ENCODE peak calls at places on chromosomes 7 and 10, in seven cellular contexts. K, Z, H, I, P, T and V are unnamed samples. For H3K4me1, the result is how much of the 10 kb centered on the place peaks cover.

GRCh38 chr7:14551326-14551725 is 351.2 kb downstream of the DGKB start:
- DNase-seq in H (no peak), P (no peak), K (no peak), I (no peak), Z (no peak), T (no peak), V (no peak)

GRCh38 chr10:116766241-116767198 is 24.2 kb upstream of the HSPA12A start:
- DNase-seq in Z (no peak), I (no peak), K (peak), T (no peak), H (no peak), P (no peak), V (peak)

GRCh38 chr7:105653441-105654005 is 72.2 kb upstream of the EFCAB10 start:
- DNase-seq in P (no peak), Z (no peak), T (no peak), H (peak), K (no peak), I (no peak), V (no peak)

GRCh38 chr7:124152859-124153692 is 120.2 kb upstream of the TMEM229A start:
- DNase-seq in K (no peak), Z (no peak), H (peak), T (no peak), P (peak), I (no peak), V (no peak)

GRCh38 chr10:17683541-17683940 is 39.6 kb downstream of the STAM start:
- DNase-seq in Z (no peak), H (no peak), P (no peak), I (no peak), T (no peak), K (no peak), V (no peak)

GRCh38 chr7:120014920-120015465 is 258.0 kb upstream of the KCND2 start:
- DNase-seq in K (no peak), I (no peak), Z (no peak), P (peak), T (no peak), H (no peak), V (no peak)

GRCh38 chr10:43137701-43137970 is 609 bp upstream of the CSGALNACT2 start:
- DNase-seq in T (peak), I (peak), K (peak), Z (peak), P (peak), H (peak), V (peak)

GRCh38 chr10:89171996-89172395 is 35.1 kb downstream of the CH25H start:
- DNase-seq in Z (no peak), P (no peak), I (no peak), T (no peak), H (no peak), K (no peak), V (no peak)

GRCh38 chr10:81876253-81876731 is 1.3 kb downstream of the NRG3 start:
- DNase-seq in H (no peak), Z (no peak), T (no peak), K (peak), P (no peak), I (no peak), V (no peak)

GRCh38 chr7:90180011-90180585 is 25.8 kb downstream of the STEAP1 start:
- DNase-seq in P (peak), Z (no peak), I (no peak), K (no peak), T (no peak), H (no peak), V (no peak)

GRCh38 chr10:86357041-86357440 is 9.6 kb downstream of the GRID1 start:
- DNase-seq in Z (peak), P (no peak), I (no peak), H (peak), T (no peak), K (peak), V (no peak)

GRCh38 chr10:21523557-21524008 is 1.9 kb downstream of the SKIDA1 start:
- DNase-seq in K (no peak), T (peak), Z (no peak), P (no peak), H (no peak), I (no peak), V (peak)

GRCh38 chr10:86533328-86533727 is 11.7 kb upstream of the WAPL start:
- DNase-seq in Z (no peak), H (no peak), P (no peak), T (no peak), K (no peak), I (no peak), V (no peak)

GRCh38 chr10:78231327-78231726 is 197.7 kb downstream of the RPS24 start:
- DNase-seq in H (no peak), P (no peak), I (no peak), K (no peak), Z (no peak), T (no peak), V (no peak)

GRCh38 chr7:2258661-2259365 is 16.8 kb downstream of the NUDT1 start:
- DNase-seq in Z (no peak), T (no peak), P (no peak), I (no peak), H (no peak), K (peak), V (peak)

GRCh38 chr10:106713846-106714245 is 450.7 kb downstream of the SORCS1 start:
- DNase-seq in T (no peak), H (no peak), K (no peak), P (no peak), I (no peak), Z (no peak), V (no peak)

GRCh38 chr7:100567751-100568175 is 5.9 kb downstream of the SAP25 start:
- DNase-seq in P (no peak), I (no peak), K (peak), Z (no peak), H (peak), T (no peak), V (peak)

GRCh38 chr7:136993377-136993776 is 124.9 kb downstream of the CHRM2 start:
- DNase-seq in P (no peak), K (no peak), T (no peak), Z (no peak), I (no peak), H (no peak), V (no peak)

GRCh38 chr7:54917613-54918406 is 101.0 kb upstream of the EGFR start:
- DNase-seq in I (no peak), P (no peak), Z (no peak), T (no peak), H (no peak), K (no peak), V (no peak)

GRCh38 chr7:142556745-142557144 is 192.5 kb upstream of the PRSS1 start:
- DNase-seq in H (peak), P (peak), I (no peak), K (no peak), T (no peak), Z (peak), V (peak)

GRCh38 chr7:54260868-54261475 is 281.2 kb upstream of the VSTM2A start:
- DNase-seq in Z (no peak), P (peak), H (no peak), I (no peak), K (no peak), T (no peak), V (no peak)

GRCh38 chr10:43076311-43076875 is 476 bp upstream of the RET start:
- DNase-seq in T (no peak), P (no peak), H (no peak), Z (no peak), K (no peak), I (no peak), V (no peak)

GRCh38 chr7:3154881-3155494 is 111.3 kb upstream of the CARD11 start:
- DNase-seq in I (no peak), H (peak), K (peak), Z (peak), P (no peak), T (no peak), V (no peak)

GRCh38 chr7:80781561-80781979 is 137.3 kb downstream of the SEMA3C start:
- DNase-seq in H (no peak), P (peak), K (no peak), T (peak), Z (no peak), I (peak), V (peak)

GRCh38 chr10:76560338-76560737 is 1077.3 kb downstream of the KCNMA1 start:
- DNase-seq in K (no peak), H (no peak), P (no peak), T (no peak), I (no peak), Z (no peak), V (no peak)

GRCh38 chr10:6239213-6239991 is 36.7 kb downstream of the PFKFB3 start:
- DNase-seq in Z (no peak), T (peak), P (peak), K (no peak), I (no peak), H (peak), V (no peak)

GRCh38 chr7:7122701-7123281 is 59.6 kb upstream of the C1GALT1 start:
- DNase-seq in H (no peak), T (no peak), Z (no peak), P (peak), I (no peak), K (no peak), V (no peak)

GRCh38 chr10:6878067-6878412 is 298.0 kb upstream of the PRKCQ start:
- DNase-seq in I (no peak), P (peak), K (no peak), H (no peak), T (no peak), Z (no peak), V (no peak)

GRCh38 chr10:81814842-81815241 is 60.2 kb upstream of the NRG3 start:
- DNase-seq in K (no peak), H (no peak), Z (no peak), P (no peak), T (no peak), I (no peak), V (no peak)

GRCh38 chr7:125568799-125569198 is 639.2 kb upstream of the POT1 start:
- DNase-seq in K (no peak), H (no peak), T (no peak), I (no peak), P (no peak), Z (no peak), V (no peak)

GRCh38 chr7:139734395-139734794 is 43.4 kb downstream of the HIPK2 start:
- DNase-seq in T (no peak), H (peak), K (no peak), P (peak), Z (peak), I (no peak), V (peak)

DNA sequence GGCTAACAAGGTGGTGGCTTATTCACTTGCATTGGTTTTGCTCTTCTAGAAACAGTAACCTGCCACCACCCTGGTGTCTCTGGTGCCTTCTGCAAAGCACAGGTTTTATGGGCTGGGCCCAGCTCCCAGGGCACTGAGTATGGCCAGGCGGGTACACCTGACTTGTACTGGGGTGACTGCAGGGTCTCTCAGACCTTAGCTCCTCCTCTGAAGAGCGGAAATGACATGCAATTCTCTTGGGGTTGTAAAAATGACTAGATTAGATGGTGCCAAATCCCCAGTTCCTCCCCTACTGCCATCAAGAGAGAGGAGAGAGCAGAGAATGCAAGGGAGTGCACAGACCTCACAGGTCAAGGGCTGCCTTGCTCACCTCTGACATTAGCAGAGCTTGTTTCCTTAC is 14.7 kb downstream of the ESYT2 start:
- DNase-seq in H (no peak), P (no peak), I (no peak), T (no peak), K (no peak), Z (peak), V (no peak)
- H3K4me1 ChIP-seq in H (half or more), P (under half), I (half or more), T (under half), K (under half), Z (under half), V (half or more)

GRCh38 chr10:13634207-13634606 is 47.4 kb downstream of the PRPF18 start:
- DNase-seq in I (no peak), T (no peak), K (no peak), Z (no peak), H (peak), P (no peak), V (no peak)
- H3K27ac ChIP-seq in I (peak), T (no peak), K (no peak), Z (no peak), H (no peak), P (no peak), V (peak)

DNA sequence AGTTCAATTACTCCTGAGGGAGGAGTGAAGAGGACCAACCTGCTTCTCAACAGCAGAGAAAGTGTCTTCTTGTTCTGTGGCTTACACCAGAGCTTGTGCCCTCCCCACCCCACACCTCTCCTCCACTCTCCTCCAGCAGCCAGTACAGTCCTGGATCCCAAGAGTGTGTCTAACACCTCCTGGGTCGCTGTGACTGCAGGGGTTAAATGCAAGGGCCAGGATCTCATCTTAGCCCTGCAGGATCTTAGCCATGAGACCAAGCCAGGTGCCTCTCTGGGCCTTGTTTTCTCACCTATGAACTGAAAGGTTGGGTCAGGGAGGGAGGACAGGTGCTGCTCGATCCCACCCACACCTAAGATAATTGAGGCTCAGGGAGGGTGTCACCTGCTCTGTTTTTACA is 34.5 kb upstream of the MSRB2 start:
- DNase-seq in Z (no peak), P (no peak), H (peak), I (no peak), T (no peak), K (no peak), V (no peak)
- H3K4me1 ChIP-seq in Z (under half), P (under half), H (under half), I (under half), T (under half), K (under half), V (under half)

DNA sequence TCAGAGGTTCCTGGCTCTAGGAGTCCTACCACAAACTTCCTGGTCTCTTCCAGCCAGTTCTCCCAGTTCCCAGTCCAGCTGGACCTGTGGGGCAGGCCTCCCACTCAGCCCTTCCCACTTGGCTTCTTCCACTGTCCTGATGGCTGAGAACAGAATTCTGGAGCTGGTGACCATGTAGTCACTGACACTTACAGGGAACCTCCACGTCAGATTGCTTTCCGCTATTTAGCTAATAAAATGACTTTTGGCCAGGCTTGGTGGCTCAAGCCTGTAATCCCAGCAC is 63.5 kb upstream of the ZRANB1 start:
- DNase-seq in P (no peak), H (no peak), Z (peak), I (no peak), T (no peak), K (no peak), V (no peak)
- H3K27ac ChIP-seq in P (no peak), H (no peak), Z (no peak), I (no peak), T (no peak), K (no peak), V (no peak)

GRCh38 chr7:144826248-144826647 is 9.6 kb downstream of the TPK1 start:
- DNase-seq in H (no peak), Z (no peak), T (no peak), I (no peak), P (peak), K (no peak), V (no peak)
- H3K4me1 ChIP-seq in H (under half), Z (under half), T (under half), I (under half), P (under half), K (under half), V (under half)

GRCh38 chr7:74256446-74257408 is 2.5 kb upstream of the RFC2 start:
- DNase-seq in K (no peak), I (no peak), Z (no peak), P (peak), T (no peak), H (peak), V (peak)
- H3K27ac ChIP-seq in K (peak), I (peak), Z (peak), P (peak), T (no peak), H (no peak), V (peak)

GRCh38 chr10:11176746-11177145 is 159.1 kb downstream of the CELF2 start:
- DNase-seq in H (no peak), I (no peak), P (no peak), K (no peak), Z (no peak), T (no peak), V (no peak)

GRCh38 chr10:11173062-11173461 is 155.4 kb downstream of the CELF2 start:
- DNase-seq in H (no peak), T (no peak), P (no peak), K (no peak), I (no peak), Z (no peak), V (no peak)

GRCh38 chr10:11177926-11178453 is 160.3 kb downstream of the CELF2 start:
- DNase-seq in H (no peak), P (no peak), Z (no peak), T (no peak), I (peak), K (peak), V (no peak)

GRCh38 chr10:11178606-11179221 is 161.0 kb downstream of the CELF2 start:
- DNase-seq in P (peak), T (no peak), K (peak), H (peak), I (peak), Z (no peak), V (peak)

GRCh38 chr10:11175823-11176243 is 158.2 kb downstream of the CELF2 start:
- DNase-seq in H (peak), K (no peak), P (no peak), I (no peak), T (no peak), Z (no peak), V (no peak)
- H3K4me1 ChIP-seq in H (under half), K (half or more), P (under half), I (half or more), T (under half), Z (under half), V (half or more)

DNA sequence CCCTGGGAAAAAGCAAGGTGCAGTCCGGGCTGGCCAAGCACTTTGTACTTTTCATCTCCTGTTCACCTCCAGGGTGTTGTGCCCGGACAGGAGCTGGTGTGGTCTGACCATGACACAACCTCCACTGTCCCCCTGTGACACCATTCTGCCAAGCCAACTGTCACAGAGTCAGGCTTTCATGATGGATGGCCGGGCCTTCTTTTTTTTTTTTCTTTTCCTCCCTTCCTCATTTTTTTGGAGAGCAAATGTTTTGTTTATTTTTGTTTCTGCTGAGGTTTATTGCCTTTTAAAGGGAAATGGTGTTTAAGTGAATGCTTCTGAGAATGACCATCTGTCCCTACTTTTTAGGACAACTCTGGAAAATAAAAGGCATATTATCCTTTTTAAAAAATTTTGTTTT is 115.2 kb upstream of the NPS start:
- DNase-seq in I (no peak), T (no peak), Z (peak), P (no peak), H (no peak), K (no peak), V (no peak)
- H3K27ac ChIP-seq in I (no peak), T (no peak), Z (no peak), P (no peak), H (no peak), K (no peak), V (no peak)

DNA sequence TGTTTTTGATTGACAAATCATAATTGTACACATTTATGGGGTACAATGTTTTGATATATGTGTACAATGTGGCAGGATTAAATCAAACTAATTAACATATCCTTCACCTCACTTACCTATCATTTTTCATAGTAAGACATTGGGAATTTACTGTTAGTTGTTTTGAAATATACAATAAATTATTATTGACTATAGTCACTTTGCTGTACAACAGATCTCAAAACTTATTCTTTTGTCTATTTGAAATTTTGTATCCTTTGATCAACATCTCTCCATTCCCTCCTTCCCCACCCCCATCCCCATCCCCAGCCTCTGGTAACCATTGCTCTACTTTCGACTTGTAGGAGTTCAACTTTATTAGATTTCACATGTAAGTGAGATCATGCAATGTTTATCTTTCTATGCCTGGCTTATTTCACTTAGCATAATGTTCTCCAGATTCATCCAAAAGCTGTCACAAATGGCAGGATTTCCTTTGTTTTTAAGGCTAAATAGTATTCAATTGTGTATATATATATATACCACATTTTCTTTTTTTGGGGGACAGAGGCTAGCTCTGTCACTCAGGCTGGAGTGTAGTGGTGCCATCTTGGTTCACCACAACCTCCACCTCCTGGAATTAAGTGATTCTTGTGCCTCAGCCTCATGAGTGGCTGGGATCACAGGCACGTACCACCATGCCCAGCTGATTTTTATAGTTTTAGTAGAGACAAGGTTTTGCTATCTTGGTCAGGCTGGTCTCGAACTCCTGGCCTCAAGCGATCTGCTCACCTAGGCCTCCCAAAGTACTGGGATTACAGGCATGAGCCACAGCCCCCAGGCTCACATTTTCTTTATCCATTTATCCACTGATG is 23.3 kb upstream of the SLC26A5 start:
- DNase-seq in Z (no peak), P (no peak), K (no peak), T (no peak), I (no peak), H (no peak), V (no peak)
- H3K4me1 ChIP-seq in Z (under half), P (under half), K (under half), T (under half), I (under half), H (under half), V (under half)